ENCODE peak calls at places on chromosomes 16 and 17, in five cellular contexts. One of them, this sample, is unnamed.

GRCh38 chr17:13297198-13297597 is 279.4 kb upstream of the ELAC2 start:
- ATAC-seq in GM12878: no peak
- ATAC-seq in K562: no peak
- ATAC-seq in HepG2: no peak
- ATAC-seq in upper lobe of left lung: no peak
- ATAC-seq in this sample: no peak

GRCh38 chr16:7339700-7340099 is 7.1 kb downstream of the RBFOX1 start:
- ATAC-seq in GM12878: no peak
- ATAC-seq in K562: no peak
- ATAC-seq in HepG2: no peak
- ATAC-seq in upper lobe of left lung: no peak
- ATAC-seq in this sample: no peak

GRCh38 chr16:63998-64913 is 8.2 kb downstream of the RHBDF1 start:
- ATAC-seq in GM12878: no peak
- ATAC-seq in K562: no peak
- ATAC-seq in HepG2: no peak
- ATAC-seq in upper lobe of left lung: no peak
- ATAC-seq in this sample: no peak

GRCh38 chr16:11232852-11233726 is 22.9 kb downstream of the SOCS1 start:
- ATAC-seq in GM12878: peak; percentile 86
- ATAC-seq in K562: peak; percentile 96
- ATAC-seq in HepG2: peak; percentile 12
- ATAC-seq in upper lobe of left lung: peak; percentile 64
- ATAC-seq in this sample: peak; percentile 53

GRCh38 chr17:1270210-1271019 is at the start of gene BHLHA9:
- ATAC-seq in GM12878: no peak
- ATAC-seq in K562: no peak
- ATAC-seq in HepG2: no peak
- ATAC-seq in upper lobe of left lung: no peak
- ATAC-seq in this sample: no peak

GRCh38 chr16:84741351-84741791 is 41.6 kb downstream of the USP10 start:
- ATAC-seq in GM12878: no peak
- ATAC-seq in K562: no peak
- ATAC-seq in HepG2: no peak
- ATAC-seq in upper lobe of left lung: no peak
- ATAC-seq in this sample: peak; percentile 10

GRCh38 chr16:19389246-19389645 is 28.4 kb upstream of the TMC5 start:
- ATAC-seq in GM12878: peak; percentile 81
- ATAC-seq in K562: peak; percentile 95
- ATAC-seq in HepG2: peak; percentile 99
- ATAC-seq in upper lobe of left lung: peak; percentile 73
- ATAC-seq in this sample: no peak

GRCh38 chr17:75542728-75543336 is 17.3 kb downstream of the LLGL2 start:
- ATAC-seq in GM12878: peak; percentile 23
- ATAC-seq in K562: no peak
- ATAC-seq in HepG2: no peak
- ATAC-seq in upper lobe of left lung: no peak
- ATAC-seq in this sample: no peak

GRCh38 chr16:90046971-90047713 is 27.9 kb upstream of the DBNDD1 start:
- ATAC-seq in GM12878: no peak
- ATAC-seq in K562: peak; percentile 93
- ATAC-seq in HepG2: peak; percentile 75
- ATAC-seq in upper lobe of left lung: peak; percentile 74
- ATAC-seq in this sample: peak; percentile 76

GRCh38 chr16:31063843-31064611 is 10.0 kb downstream of the ZNF668 start:
- ATAC-seq in GM12878: no peak
- ATAC-seq in K562: no peak
- ATAC-seq in HepG2: no peak
- ATAC-seq in upper lobe of left lung: no peak
- ATAC-seq in this sample: no peak

GRCh38 chr17:49514374-49514738 is 19.3 kb downstream of the NGFR start:
- ATAC-seq in GM12878: peak; percentile 11
- ATAC-seq in K562: peak; percentile 75
- ATAC-seq in HepG2: peak; percentile 75
- ATAC-seq in upper lobe of left lung: no peak
- ATAC-seq in this sample: no peak

GRCh38 chr17:50468120-50469004 is at the start of gene CHAD:
- ATAC-seq in GM12878: no peak
- ATAC-seq in K562: peak; percentile 57
- ATAC-seq in HepG2: no peak
- ATAC-seq in upper lobe of left lung: peak; percentile 46
- ATAC-seq in this sample: no peak

GRCh38 chr17:49216953-49217650 is 6.6 kb downstream of the ABI3 start:
- ATAC-seq in GM12878: no peak
- ATAC-seq in K562: peak; percentile 53
- ATAC-seq in HepG2: peak; percentile 17
- ATAC-seq in upper lobe of left lung: peak; percentile 78
- ATAC-seq in this sample: peak; percentile 78

GRCh38 chr17:69539781-69540319 is 125.4 kb downstream of the MAP2K6 start:
- ATAC-seq in GM12878: no peak
- ATAC-seq in K562: no peak
- ATAC-seq in HepG2: no peak
- ATAC-seq in upper lobe of left lung: no peak
- ATAC-seq in this sample: no peak
- TF ChIP-seq POLR2AphosphoS5 in GM12878: no peak
- TF ChIP-seq POLR2AphosphoS5 in K562: no peak
- TF ChIP-seq POLR2AphosphoS5 in HepG2: no peak
- TF ChIP-seq POLR2AphosphoS5 in upper lobe of left lung: no peak
- TF ChIP-seq POLR2AphosphoS5 in this sample: no peak

GRCh38 chr16:73176577-73177013 is 128.7 kb upstream of the ZFHX3 start:
- ATAC-seq in GM12878: no peak
- ATAC-seq in K562: no peak
- ATAC-seq in HepG2: peak; percentile 41
- ATAC-seq in upper lobe of left lung: peak; percentile 79
- ATAC-seq in this sample: peak; percentile 80
- TF ChIP-seq EP300 in GM12878: no peak
- TF ChIP-seq EP300 in K562: no peak
- TF ChIP-seq EP300 in HepG2: no peak
- TF ChIP-seq EP300 in upper lobe of left lung: no peak
- TF ChIP-seq EP300 in this sample: no peak

GRCh38 chr17:80761421-80761871 is 216.8 kb downstream of the RPTOR start:
- ATAC-seq in GM12878: no peak
- ATAC-seq in K562: no peak
- ATAC-seq in HepG2: no peak
- ATAC-seq in upper lobe of left lung: no peak
- ATAC-seq in this sample: no peak
- H3K4me1 ChIP-seq in GM12878: peaks cover 28% of the 10 kb centered on the region
- H3K4me1 ChIP-seq in K562: peaks cover 3% of the 10 kb centered on the region
- H3K4me1 ChIP-seq in HepG2: peaks cover 9% of the 10 kb centered on the region
- H3K4me1 ChIP-seq in upper lobe of left lung: peaks cover 14% of the 10 kb centered on the region
- H3K4me1 ChIP-seq in this sample: no peaks in the 10 kb centered on the region

GRCh38 chr17:80219777-80220708 is at the start of the genes SGSH and SLC26A11:
- ATAC-seq in GM12878: peak; percentile 85
- ATAC-seq in K562: peak; percentile 94
- ATAC-seq in HepG2: peak; percentile 90
- ATAC-seq in upper lobe of left lung: peak; percentile 94
- ATAC-seq in this sample: peak; percentile 85
- TF ChIP-seq POLR2AphosphoS5 in GM12878: peak; percentile 5
- TF ChIP-seq POLR2AphosphoS5 in K562: no peak
- TF ChIP-seq POLR2AphosphoS5 in HepG2: peak; percentile 77
- TF ChIP-seq POLR2AphosphoS5 in upper lobe of left lung: peak; percentile 75
- TF ChIP-seq POLR2AphosphoS5 in this sample: peak; percentile 24

GRCh38 chr16:66224636-66225035 is 141.9 kb upstream of the CDH5 start:
- ATAC-seq in GM12878: no peak
- ATAC-seq in K562: no peak
- ATAC-seq in HepG2: no peak
- ATAC-seq in upper lobe of left lung: no peak
- ATAC-seq in this sample: no peak
- TF ChIP-seq EP300 in GM12878: no peak
- TF ChIP-seq EP300 in K562: no peak
- TF ChIP-seq EP300 in HepG2: no peak
- TF ChIP-seq EP300 in upper lobe of left lung: no peak
- TF ChIP-seq EP300 in this sample: no peak

DNA sequence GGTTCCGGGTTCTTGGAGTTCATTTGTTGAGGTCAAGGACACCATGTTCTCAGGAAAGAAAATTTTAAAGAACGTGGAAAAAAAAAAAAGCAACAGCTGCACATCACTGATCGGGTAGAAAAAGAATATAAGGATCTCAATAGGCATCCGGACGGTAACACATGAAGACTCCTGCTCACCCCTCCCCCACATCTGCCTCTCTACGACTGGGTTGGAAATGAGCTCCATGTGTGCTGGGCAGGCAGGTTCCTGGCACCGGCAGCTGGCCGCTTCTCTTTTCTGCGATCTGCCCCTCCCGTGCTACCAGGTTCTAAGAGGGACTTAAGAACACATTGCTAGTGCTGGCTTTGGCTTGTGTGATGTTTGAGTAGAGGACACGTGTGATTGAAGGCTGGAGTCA is 115.4 kb downstream of the AATF start:
- ATAC-seq in GM12878: no peak
- ATAC-seq in K562: no peak
- ATAC-seq in HepG2: no peak
- ATAC-seq in upper lobe of left lung: no peak
- ATAC-seq in this sample: no peak
- H3K4me1 ChIP-seq in GM12878: no peaks in the 10 kb centered on the region
- H3K4me1 ChIP-seq in K562: peaks cover 12% of the 10 kb centered on the region
- H3K4me1 ChIP-seq in HepG2: peaks cover 54% of the 10 kb centered on the region
- H3K4me1 ChIP-seq in upper lobe of left lung: no peaks in the 10 kb centered on the region
- H3K4me1 ChIP-seq in this sample: no peaks in the 10 kb centered on the region